ENCODE peak calls at places on chromosomes 4 and X, in nine cellular contexts. J is heart right ventricle, M is ovary, I is colonic mucosa, Y is IMR-90, Z is thoracic aorta, E is psoas muscle, W is uterus, S is AG04450. C is an unnamed sample.

GRCh38 chrX:105375816-105376215 is 155.3 kb upstream of the TEX13A start:
- DNase-seq in S (no peak), W (no peak), I (no peak), M (no peak), E (no peak), Y (no peak), J (no peak), Z (no peak), C (no peak)

GRCh38 chr4:140071806-140072205 is 82.2 kb downstream of the MAML3 start:
- DNase-seq in J (no peak), W (no peak), Y (peak), E (no peak), Z (no peak), M (no peak), I (no peak), S (no peak), C (no peak)

GRCh38 chr4:146194212-146194611 is 18.7 kb downstream of the LSM6 start:
- DNase-seq in W (no peak), E (no peak), Z (no peak), J (no peak), I (no peak), Y (no peak), M (no peak), S (no peak), C (no peak)

GRCh38 chrX:120269379-120270035 is 18.9 kb downstream of the ZBTB33 start:
- DNase-seq in M (no peak), E (no peak), Z (no peak), S (no peak), Y (no peak), I (no peak), J (no peak), W (no peak), C (no peak)

GRCh38 chr4:176432811-176433540 is 113.2 kb downstream of the SPCS3 start:
- DNase-seq in Y (no peak), I (no peak), W (no peak), J (no peak), S (no peak), M (no peak), Z (no peak), E (no peak), C (no peak)

GRCh38 chrX:139560221-139560620 is 29.7 kb downstream of the F9 start:
- DNase-seq in I (no peak), E (no peak), M (no peak), S (no peak), W (no peak), Z (no peak), J (no peak), Y (peak), C (no peak)

GRCh38 chr4:74268643-74269042 is 39.6 kb upstream of the EPGN start:
- DNase-seq in Z (no peak), S (no peak), E (no peak), J (no peak), I (no peak), W (no peak), M (no peak), Y (no peak), C (no peak)

GRCh38 chr4:108651068-108651794 is 832 bp downstream of the OSTC start:
- DNase-seq in S (peak), J (no peak), Y (peak), E (no peak), Z (no peak), M (no peak), W (no peak), I (no peak), C (no peak)

GRCh38 chr4:17109126-17109525 is 210.7 kb upstream of the LDB2 start:
- DNase-seq in M (no peak), W (no peak), Y (no peak), E (no peak), I (no peak), S (no peak), J (no peak), Z (no peak), C (no peak)

GRCh38 chr4:83535520-83535944 is 376 bp upstream of the GPAT3 start:
- DNase-seq in M (peak), Y (peak), E (peak), Z (no peak), S (peak), J (peak), W (peak), I (peak), C (peak)

GRCh38 chrX:112851161-112851779 is 10.6 kb upstream of the AMOT start:
- DNase-seq in S (no peak), Y (no peak), E (no peak), J (no peak), M (no peak), W (no peak), I (no peak), Z (no peak), C (no peak)

GRCh38 chr4:150491132-150492049 is 90.6 kb upstream of the MAB21L2 start:
- DNase-seq in S (no peak), E (no peak), I (no peak), W (no peak), M (no peak), Z (no peak), J (no peak), Y (no peak), C (no peak)

GRCh38 chr4:2243682-2244380 is 1.9 kb upstream of the HAUS3 start:
- DNase-seq in Y (peak), S (no peak), I (peak), Z (no peak), J (peak), W (peak), M (peak), E (peak), C (peak)

GRCh38 chrX:72122621-72123275 is 9.0 kb downstream of the RTL5 start:
- DNase-seq in Z (no peak), S (no peak), W (no peak), I (no peak), Y (no peak), J (no peak), M (no peak), E (no peak), C (no peak)

GRCh38 chr4:153223935-153224334 is 19.7 kb downstream of the TRIM2 start:
- DNase-seq in I (no peak), E (no peak), Z (no peak), S (no peak), Y (peak), M (no peak), W (no peak), J (no peak), C (no peak)

GRCh38 chr4:181528570-181529184 is 714.5 kb upstream of the TENM3 start:
- DNase-seq in M (peak), E (peak), Z (no peak), Y (peak), I (peak), S (peak), J (peak), W (no peak), C (no peak)

GRCh38 chr4:94451051-94451404 is 714 bp upstream of the PDLIM5 start:
- DNase-seq in Y (no peak), M (no peak), I (no peak), S (no peak), Z (no peak), J (no peak), E (no peak), W (no peak), C (no peak)

GRCh38 chrX:141142946-141143345 is 34.0 kb downstream of the LDOC1 start:
- DNase-seq in J (no peak), E (no peak), S (no peak), Z (no peak), W (no peak), M (no peak), I (no peak), Y (no peak), C (no peak)

GRCh38 chr4:37799941-37800554 is 26.4 kb upstream of the PGM2 start:
- DNase-seq in I (no peak), W (no peak), Y (peak), Z (no peak), E (no peak), S (no peak), J (no peak), M (no peak), C (no peak)

GRCh38 chr4:37798616-37799015 is 27.9 kb upstream of the PGM2 start:
- DNase-seq in J (no peak), M (no peak), Y (no peak), E (no peak), I (no peak), S (no peak), Z (no peak), W (no peak), C (no peak)

GRCh38 chr4:37805091-37805490 is 21.4 kb upstream of the PGM2 start:
- DNase-seq in E (no peak), S (no peak), W (no peak), I (no peak), J (no peak), Z (no peak), Y (no peak), M (no peak), C (no peak)

GRCh38 chr4:37803348-37803973 is 23.0 kb upstream of the PGM2 start:
- DNase-seq in Z (no peak), M (no peak), J (no peak), Y (peak), E (no peak), S (no peak), I (no peak), W (no peak), C (no peak)

GRCh38 chr4:37802068-37802666 is 24.3 kb upstream of the PGM2 start:
- DNase-seq in M (no peak), W (no peak), I (peak), Y (peak), J (no peak), Z (no peak), S (no peak), E (no peak), C (no peak)
- TF ChIP-seq CTCF in M (no peak), W (no peak), I (peak), Y (peak), J (peak), Z (peak), S (peak), E (peak), C (peak)

DNA sequence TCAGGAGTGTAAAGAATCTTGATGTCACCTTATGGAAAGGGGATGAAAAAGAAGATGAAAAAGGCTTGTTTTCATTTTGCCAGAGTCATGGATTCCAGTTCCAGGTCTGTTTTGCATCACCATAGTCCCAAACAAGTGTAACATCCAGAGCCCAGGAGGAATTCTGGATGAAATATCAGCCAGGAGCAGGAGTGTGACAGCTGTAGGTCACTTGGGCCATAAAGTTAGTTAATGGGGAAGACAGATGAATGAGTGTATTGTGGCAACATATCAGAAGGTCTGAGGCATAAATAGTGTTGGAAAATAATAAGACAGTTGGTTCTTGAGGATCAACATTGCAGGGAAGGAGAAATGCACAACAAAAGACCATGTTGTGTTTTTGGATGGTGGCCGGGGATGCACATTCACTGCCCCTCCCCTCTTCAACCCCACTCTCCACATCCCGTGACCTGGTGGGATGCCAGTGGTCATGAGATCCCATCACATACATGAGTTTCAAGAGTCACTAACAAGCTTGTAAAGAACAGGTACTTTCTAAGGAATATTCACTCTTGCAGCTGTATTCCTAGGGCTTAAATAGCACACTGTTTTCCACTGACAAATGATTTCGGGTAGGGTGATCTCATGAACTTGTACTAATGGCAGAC is 83.1 kb upstream of the IGFBP7 start:
- DNase-seq in I (no peak), Y (no peak), S (no peak), W (peak), M (no peak), E (no peak), Z (no peak), J (no peak), C (no peak)
- H3K27ac ChIP-seq in I (no peak), Y (no peak), S (no peak), W (peak), M (no peak), E (no peak), Z (no peak), J (no peak), C (no peak)

DNA sequence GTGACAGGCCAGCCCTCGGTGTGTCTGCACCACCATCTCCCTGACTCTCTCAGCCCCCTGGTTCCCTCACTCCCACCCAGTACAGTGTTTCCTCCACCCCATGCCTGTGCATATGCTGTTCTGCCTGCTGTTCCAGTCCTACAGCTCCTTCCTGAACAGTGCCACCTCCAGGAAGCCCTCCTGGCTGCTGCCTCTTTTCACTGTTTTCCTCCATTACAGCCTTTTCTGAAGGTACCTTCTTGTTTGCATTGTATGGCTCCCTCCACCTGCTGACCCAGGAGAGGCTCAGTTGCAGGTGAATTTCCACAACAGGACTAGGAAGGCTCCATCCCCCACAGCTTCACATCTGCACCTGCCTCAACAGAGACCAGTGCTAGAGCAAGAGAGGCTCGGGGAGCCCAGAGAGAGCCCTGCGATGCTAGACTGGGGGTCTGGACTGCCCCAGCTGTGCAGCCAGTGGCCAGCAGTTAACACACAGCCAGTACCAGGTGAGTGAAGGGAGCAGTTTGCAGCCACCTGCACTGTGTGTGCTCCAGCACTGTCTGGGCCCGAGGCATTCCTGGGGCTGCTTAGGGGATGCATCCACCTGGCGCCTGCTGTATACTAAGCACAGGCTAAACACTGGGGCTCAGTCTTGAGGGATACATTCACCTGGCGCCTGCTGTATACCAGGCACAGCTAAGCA is 92.0 kb downstream of the ADRA2C start:
- DNase-seq in W (no peak), S (no peak), I (no peak), Z (no peak), J (no peak), E (peak), M (no peak), Y (no peak), C (peak)
- TF ChIP-seq CTCF in W (no peak), S (no peak), I (no peak), Z (no peak), J (no peak), E (no peak), M (no peak), Y (no peak), C (no peak)

GRCh38 chr4:42709392-42710065 is 52.6 kb upstream of the ATP8A1 start:
- DNase-seq in W (no peak), S (no peak), M (no peak), I (no peak), Z (no peak), Y (no peak), E (no peak), J (no peak), C (no peak)

GRCh38 chr4:42712854-42713253 is 55.9 kb upstream of the ATP8A1 start:
- DNase-seq in I (no peak), S (no peak), M (no peak), W (no peak), J (no peak), Z (no peak), E (no peak), Y (no peak), C (no peak)

GRCh38 chr4:42708625-42709024 is 51.7 kb upstream of the ATP8A1 start:
- DNase-seq in Y (no peak), W (no peak), Z (no peak), E (no peak), J (no peak), S (no peak), I (no peak), M (no peak), C (no peak)

GRCh38 chr4:42710761-42711160 is 53.9 kb upstream of the ATP8A1 start:
- DNase-seq in S (no peak), M (no peak), J (no peak), E (no peak), Y (no peak), I (no peak), W (no peak), Z (no peak), C (no peak)

DNA sequence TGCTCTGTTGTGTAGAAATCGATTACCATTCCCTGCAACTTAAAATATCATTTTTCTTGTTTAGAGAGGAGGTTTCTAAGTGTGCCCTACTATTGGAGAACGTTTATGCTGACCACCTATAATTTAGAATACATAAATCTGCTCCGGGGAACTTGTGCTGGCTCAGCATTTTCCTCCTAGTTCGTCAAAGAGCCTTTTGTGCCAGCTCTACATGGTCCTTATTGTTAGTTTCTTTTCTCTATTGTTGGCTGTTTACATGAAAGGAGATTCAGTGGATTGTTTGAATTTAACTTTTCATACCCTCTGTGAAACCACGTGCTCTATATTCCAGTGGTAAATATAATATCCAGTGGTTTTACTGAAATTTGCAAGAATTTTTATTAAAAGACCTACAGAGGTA is 53.4 kb upstream of the ATP8A1 start:
- DNase-seq in I (no peak), W (no peak), E (no peak), J (no peak), Y (no peak), S (no peak), M (no peak), Z (no peak), C (no peak)
- H3K27ac ChIP-seq in I (no peak), W (no peak), E (no peak), J (no peak), Y (no peak), S (no peak), M (no peak), Z (no peak), C (no peak)

DNA sequence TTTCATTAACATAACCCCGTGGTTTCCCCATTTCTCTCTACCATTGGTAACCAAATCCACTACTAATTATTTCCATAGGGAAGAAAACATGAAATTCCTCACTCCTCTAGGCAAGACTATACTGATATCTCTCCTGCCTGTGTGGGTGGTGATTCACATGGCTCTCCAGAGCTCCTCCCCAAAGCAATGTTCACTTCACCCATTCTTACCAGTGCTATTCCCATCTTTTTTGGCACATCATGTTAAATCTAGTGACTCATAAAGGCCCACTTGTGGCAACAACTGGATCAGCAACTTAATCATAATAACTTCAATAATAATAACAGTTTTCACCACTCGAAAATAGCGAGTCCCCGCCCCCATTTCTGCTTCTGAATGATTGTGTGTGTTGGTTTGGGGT is 6.1 kb upstream of the HCCS start:
- DNase-seq in Y (peak), S (no peak), E (no peak), J (no peak), Z (no peak), I (no peak), W (no peak), M (no peak), C (no peak)
- TF ChIP-seq CTCF in Y (no peak), S (peak), E (no peak), J (no peak), Z (no peak), I (no peak), W (no peak), M (no peak), C (no peak)

GRCh38 chr4:70895846-70896435 is 6.2 kb upstream of the MOB1B start:
- DNase-seq in W (no peak), E (no peak), J (no peak), I (no peak), S (no peak), M (no peak), Z (no peak), Y (no peak), C (no peak)
- H3K27ac ChIP-seq in W (no peak), E (no peak), J (peak), I (no peak), S (no peak), M (no peak), Z (no peak), Y (no peak), C (peak)

C was measured in left lung.